ENCODE peak calls at places on chromosome 1, in ten cellular contexts. W is Caco-2; A is activated CD8-positive, alpha-beta memory T cell treated with anti-CD3 and anti-CD28 coated beads for 1 hour; R is T-helper 17 cell; D is neuronal stem cell; T is NCI-H748 treated with DMSO at 0.1 percent for 48 hours; V is fibroblast of mammary gland; S is WTC11; M is adrenal gland; K is left cardiac atrium. Y is an unnamed sample.
A peak's percentile ranks its signal among the peaks of the same experiment; 100 is the strongest.

GRCh38 chr1:240189386-240189989 is 97.8 kb downstream of the FMN2 start:
- DNase-seq in W (peak; percentile 35), A (no peak), R (no peak), D (peak; percentile 48), T (peak; percentile 35), V (peak; percentile 54), S (peak; percentile 38), M (peak; percentile 45), K (no peak), Y (peak; percentile 41)

GRCh38 chr1:158951956-158952355 is 20.6 kb downstream of the PYHIN1 start:
- DNase-seq in W (no peak), A (no peak), R (no peak), D (no peak), T (no peak), V (no peak), S (peak; percentile 41), M (no peak), K (no peak), Y (no peak)

GRCh38 chr1:207719209-207719608 is 32.6 kb upstream of the CD46 start:
- DNase-seq in W (no peak), A (no peak), R (no peak), D (no peak), T (no peak), V (no peak), S (no peak), M (no peak), K (no peak), Y (no peak)

GRCh38 chr1:205476648-205477047 is 20.8 kb upstream of the BLACAT1 start:
- DNase-seq in W (no peak), A (no peak), R (no peak), D (no peak), T (no peak), V (no peak), S (no peak), M (no peak), K (no peak), Y (no peak)

GRCh38 chr1:243742814-243743213 is 107.2 kb downstream of the AKT3 start:
- DNase-seq in W (no peak), A (no peak), R (no peak), D (no peak), T (no peak), V (peak; percentile 90), S (no peak), M (no peak), K (no peak), Y (peak; percentile 64)

GRCh38 chr1:217881607-217882332 is 250.6 kb downstream of the SPATA17 start:
- DNase-seq in W (no peak), A (no peak), R (no peak), D (no peak), T (no peak), V (peak; percentile 5), S (no peak), M (no peak), K (no peak), Y (peak; percentile 24)

GRCh38 chr1:44787506-44787905 is 464 bp downstream of the BEST4 start:
- DNase-seq in W (no peak), A (no peak), R (no peak), D (no peak), T (no peak), V (no peak), S (no peak), M (no peak), K (no peak), Y (no peak)

GRCh38 chr1:177302365-177303044 is 131.7 kb downstream of the BRINP2 start:
- DNase-seq in W (no peak), A (no peak), R (no peak), D (no peak), T (no peak), V (no peak), S (no peak), M (no peak), K (peak; percentile 36), Y (no peak)

GRCh38 chr1:152034324-152034653 is 2.5 kb downstream of the S100A11 start:
- DNase-seq in W (no peak), A (no peak), R (no peak), D (no peak), T (no peak), V (no peak), S (no peak), M (no peak), K (no peak), Y (no peak)

GRCh38 chr1:78340006-78340405 is 150.8 kb upstream of the PTGFR start:
- DNase-seq in W (no peak), A (no peak), R (no peak), D (no peak), T (no peak), V (peak; percentile 93), S (no peak), M (no peak), K (no peak), Y (peak; percentile 59)

GRCh38 chr1:208245185-208245705 is 1.1 kb upstream of the PLXNA2 start:
- DNase-seq in W (peak; percentile 86), A (peak; percentile 67), R (peak; percentile 42), D (peak; percentile 89), T (peak; percentile 84), V (peak; percentile 91), S (peak; percentile 84), M (peak; percentile 93), K (peak; percentile 94), Y (peak; percentile 95)

Y was measured in cardiac fibroblast.